ENCODE peak calls at places on chromosomes 5 and 9, in eight cellular contexts. S is ovary, Q is A549, R is SK-N-SH, N is transverse colon, U is K562, D is upper lobe of left lung, O is stomach. M is an unnamed sample.

GRCh38 chr9:117334101-117334500 is 80.8 kb downstream of the ASTN2 start:
- DNase-seq in S (no peak), Q (no peak), R (no peak), N (no peak), U (no peak), D (no peak), O (no peak), M (no peak)

GRCh38 chr5:32254987-32255900 is 57.5 kb downstream of the MTMR12 start:
- DNase-seq in S (no peak), Q (no peak), R (no peak), N (no peak), U (no peak), D (no peak), O (no peak), M (no peak)

GRCh38 chr9:79185866-79186265 is 385.9 kb upstream of the TLE4 start:
- DNase-seq in S (no peak), Q (no peak), R (no peak), N (no peak), U (no peak), D (no peak), O (no peak), M (no peak)

GRCh38 chr5:179738725-179739124 is 6.1 kb downstream of the MAML1 start:
- DNase-seq in S (no peak), Q (no peak), R (no peak), N (no peak), U (no peak), D (no peak), O (no peak), M (no peak)

GRCh38 chr5:26193626-26194025 is 844.8 kb downstream of the CDH9 start:
- DNase-seq in S (no peak), Q (no peak), R (no peak), N (no peak), U (no peak), D (no peak), O (no peak), M (no peak)

GRCh38 chr5:60332244-60333018 is 367.5 kb downstream of the DEPDC1B start:
- DNase-seq in S (no peak), Q (peak), R (peak), N (no peak), U (no peak), D (no peak), O (no peak), M (no peak)

GRCh38 chr5:117761190-117761589 is 1186.6 kb upstream of the SEMA6A start:
- DNase-seq in S (no peak), Q (no peak), R (no peak), N (no peak), U (no peak), D (no peak), O (no peak), M (no peak)

GRCh38 chr5:66164044-66164790 is 20.1 kb downstream of the SREK1 start:
- DNase-seq in S (no peak), Q (no peak), R (no peak), N (no peak), U (no peak), D (no peak), O (no peak), M (no peak)

GRCh38 chr9:6305954-6306563 is 22.1 kb upstream of the TPD52L3 start:
- DNase-seq in S (no peak), Q (peak), R (peak), N (no peak), U (no peak), D (no peak), O (no peak), M (no peak)

GRCh38 chr5:139182528-139183296 is 15.5 kb downstream of the SIL1 start:
- DNase-seq in S (no peak), Q (no peak), R (no peak), N (no peak), U (no peak), D (no peak), O (no peak), M (no peak)

GRCh38 chr5:142281012-142281374 is 43.8 kb downstream of the SPRY4 start:
- DNase-seq in S (no peak), Q (no peak), R (no peak), N (no peak), U (no peak), D (no peak), O (no peak), M (no peak)

GRCh38 chr9:126805546-126806262 is 864 bp downstream of the ZBTB43 start:
- DNase-seq in S (no peak), Q (no peak), R (no peak), N (peak), U (peak), D (no peak), O (peak), M (no peak)

GRCh38 chr5:67974054-67974453 is 241.5 kb upstream of the PIK3R1 start:
- DNase-seq in S (no peak), Q (no peak), R (no peak), N (no peak), U (no peak), D (no peak), O (no peak), M (no peak)

GRCh38 chr9:100669968-100670367 is 92.1 kb downstream of the CAVIN4 start:
- DNase-seq in S (no peak), Q (no peak), R (no peak), N (no peak), U (no peak), D (no peak), O (no peak), M (no peak)

GRCh38 chr5:143562935-143563334 is 159.4 kb upstream of the NR3C1 start:
- DNase-seq in S (no peak), Q (no peak), R (no peak), N (no peak), U (no peak), D (no peak), O (peak), M (no peak)

GRCh38 chr9:131854906-131855504 is 115.1 kb upstream of the RAPGEF1 start:
- DNase-seq in S (no peak), Q (no peak), R (peak), N (no peak), U (no peak), D (no peak), O (no peak), M (no peak)

DNA sequence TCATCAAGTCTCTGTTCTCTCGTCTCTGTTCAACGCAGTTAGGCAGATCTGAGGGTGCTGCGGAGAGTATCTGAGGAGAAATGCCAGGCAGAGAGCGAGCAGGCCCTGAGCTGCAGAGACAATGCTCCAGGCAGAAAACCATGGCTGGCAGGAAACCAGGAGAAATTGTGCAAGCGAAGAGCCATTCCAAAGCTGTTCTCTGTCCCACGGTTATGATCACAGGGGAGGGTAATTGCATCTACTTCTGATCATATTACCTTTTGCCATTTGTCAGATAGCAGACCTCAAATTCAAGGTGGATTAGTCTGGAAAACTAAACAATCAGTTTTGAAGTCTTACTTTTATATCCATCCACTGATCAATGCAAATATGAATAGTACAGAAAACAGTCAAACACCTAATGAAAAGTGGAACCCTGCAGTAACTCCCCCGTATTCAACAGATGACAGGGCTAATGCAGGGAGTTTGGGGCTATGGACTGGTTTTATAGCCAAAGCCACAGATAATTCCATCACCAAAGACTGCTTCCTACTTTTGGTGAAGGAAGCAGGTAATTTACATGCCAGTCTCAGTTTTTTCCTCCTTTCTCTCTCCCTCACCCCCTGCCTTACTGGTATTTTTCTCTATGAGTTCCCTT is 228.0 kb downstream of the DCP2 start:
- DNase-seq in S (peak), Q (no peak), R (peak), N (peak), U (no peak), D (no peak), O (no peak), M (peak)
- TF ChIP-seq EP300 in S (no peak), Q (no peak), R (peak), N (no peak), U (no peak), D (no peak), O (no peak), M (peak)

GRCh38 chr9:137247916-137248175 is 3.2 kb upstream of the STPG3 start:
- DNase-seq in S (no peak), Q (no peak), R (no peak), N (no peak), U (no peak), D (peak), O (no peak), M (no peak)
- H3K4me3 ChIP-seq in S (no peak), Q (no peak), R (no peak), N (no peak), U (no peak), D (no peak), O (no peak), M (no peak)

GRCh38 chr5:4643190-4643589 is 496.9 kb upstream of the ADAMTS16 start:
- DNase-seq in S (no peak), Q (no peak), R (no peak), N (no peak), U (no peak), D (no peak), O (no peak), M (no peak)
- H3K27ac ChIP-seq in S (no peak), Q (no peak), R (no peak), N (no peak), U (no peak), D (no peak), O (no peak), M (no peak)

GRCh38 chr5:171534009-171534895 is 114.8 kb downstream of the FGF18 start:
- DNase-seq in S (no peak), Q (no peak), R (no peak), N (no peak), U (peak), D (no peak), O (peak), M (no peak)
- TF ChIP-seq EP300 in S (no peak), Q (no peak), R (no peak), N (no peak), U (peak), D (no peak), O (no peak), M (no peak)

GRCh38 chr5:141051526-141051876 is 327 bp downstream of the PCDHB1 start:
- DNase-seq in S (no peak), Q (no peak), R (peak), N (no peak), U (no peak), D (peak), O (no peak), M (no peak)
- H3K4me3 ChIP-seq in S (peak), Q (peak), R (peak), N (peak), U (no peak), D (peak), O (peak), M (peak)

M was measured in tibial nerve.